ENCODE peak calls at places on chromosomes 1 and 21, in six cellular contexts. D is heart right ventricle, P is WTC11, S is foreskin fibroblast, H is PC-3, X is AG04449. Y is an unnamed sample.

GRCh38 chr1:73674945-73675561 is 522.9 kb downstream of the LRRIQ3 start:
- DNase-seq in D (no peak), X (no peak), P (no peak), S (no peak), H (peak), Y (no peak)

GRCh38 chr1:100306735-100307313 is 40.8 kb downstream of the RTCA start:
- DNase-seq in H (no peak), P (no peak), S (no peak), X (no peak), D (no peak), Y (no peak)

GRCh38 chr1:240888039-240888786 is 276.3 kb upstream of the GREM2 start:
- DNase-seq in D (no peak), X (no peak), H (peak), P (peak), S (no peak), Y (peak)

GRCh38 chr1:97904528-97904927 is 16.3 kb downstream of the DPYD start:
- DNase-seq in H (no peak), P (no peak), D (no peak), X (no peak), S (peak), Y (no peak)

GRCh38 chr1:228393268-228393699 is 13.4 kb downstream of the TRIM11 start:
- DNase-seq in D (peak), P (no peak), H (peak), X (peak), S (peak), Y (no peak)

GRCh38 chr21:36694041-36694515 is 4.8 kb upstream of the SIM2 start:
- DNase-seq in D (no peak), X (no peak), P (no peak), S (no peak), H (no peak), Y (no peak)

GRCh38 chr1:172375227-172375631 is 45.3 kb upstream of the C1orf105 start:
- DNase-seq in D (no peak), P (no peak), H (no peak), S (no peak), X (no peak), Y (no peak)

GRCh38 chr1:22527122-22527521 is 36.2 kb upstream of the EPHA8 start:
- DNase-seq in S (no peak), X (no peak), H (no peak), P (no peak), D (no peak), Y (no peak)

GRCh38 chr1:162206749-162207635 is 137.5 kb downstream of the NOS1AP start:
- DNase-seq in X (no peak), H (peak), D (no peak), P (no peak), S (no peak), Y (no peak)

GRCh38 chr1:92817986-92818764 is 13.7 kb upstream of the RPL5 start:
- DNase-seq in D (no peak), P (peak), H (peak), S (no peak), X (no peak), Y (no peak)

GRCh38 chr1:180156631-180157091 is 2.0 kb downstream of the QSOX1 start:
- DNase-seq in H (peak), P (no peak), D (no peak), S (peak), X (no peak), Y (no peak)

GRCh38 chr1:115474166-115474565 is 136.1 kb upstream of the NGF start:
- DNase-seq in S (no peak), D (no peak), P (no peak), X (no peak), H (peak), Y (no peak)

GRCh38 chr1:235948774-235949427 is 82.2 kb upstream of the LYST start:
- DNase-seq in D (no peak), P (no peak), H (no peak), X (no peak), S (no peak), Y (no peak)

GRCh38 chr1:235947989-235948388 is 81.3 kb upstream of the LYST start:
- DNase-seq in D (no peak), P (no peak), S (no peak), H (no peak), X (no peak), Y (no peak)

GRCh38 chr1:235943581-235944114 is 76.9 kb upstream of the LYST start:
- DNase-seq in X (peak), D (no peak), P (no peak), H (peak), S (peak), Y (no peak)

GRCh38 chr1:235945775-235946565 is 79.3 kb upstream of the LYST start:
- DNase-seq in H (no peak), S (no peak), D (no peak), P (no peak), X (no peak), Y (no peak)

DNA sequence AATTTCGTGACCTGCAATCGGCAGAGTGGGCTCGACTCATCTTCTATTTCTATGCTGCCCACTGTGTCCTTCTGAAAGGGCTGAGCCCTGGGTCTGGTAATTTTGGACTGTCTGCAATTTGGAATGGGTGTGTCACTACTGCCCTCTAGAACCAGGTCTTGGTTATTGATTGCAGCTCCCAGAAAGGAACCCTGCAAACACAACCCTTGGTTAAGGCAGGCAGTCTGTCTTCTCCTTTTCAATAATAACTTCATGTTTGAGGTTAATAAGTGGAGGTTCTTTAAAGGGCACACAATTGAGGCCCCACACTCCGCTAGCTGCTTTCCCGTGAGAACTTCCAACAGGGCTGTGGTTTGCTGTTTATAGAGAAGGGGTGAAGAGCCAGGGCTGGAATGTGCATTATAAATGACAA is 79.9 kb upstream of the LYST start:
- DNase-seq in S (peak), X (peak), D (no peak), P (no peak), H (peak), Y (no peak)
- TF ChIP-seq CTCF in S (peak), X (no peak), D (peak), P (no peak), H (peak), Y (no peak)

GRCh38 chr1:202151045-202151444 is 6.5 kb upstream of the ARL8A start:
- DNase-seq in H (no peak), S (no peak), D (no peak), X (no peak), P (no peak), Y (no peak)

GRCh38 chr1:202150607-202151006 is 6.1 kb upstream of the ARL8A start:
- DNase-seq in H (no peak), P (no peak), X (no peak), S (no peak), D (no peak), Y (no peak)

GRCh38 chr1:202148391-202148790 is 3.9 kb upstream of the ARL8A start:
- DNase-seq in S (no peak), D (no peak), X (no peak), H (no peak), P (no peak), Y (no peak)

GRCh38 chr1:202149566-202149965 is 5.0 kb upstream of the ARL8A start:
- DNase-seq in S (no peak), X (no peak), D (no peak), H (no peak), P (no peak), Y (no peak)

DNA sequence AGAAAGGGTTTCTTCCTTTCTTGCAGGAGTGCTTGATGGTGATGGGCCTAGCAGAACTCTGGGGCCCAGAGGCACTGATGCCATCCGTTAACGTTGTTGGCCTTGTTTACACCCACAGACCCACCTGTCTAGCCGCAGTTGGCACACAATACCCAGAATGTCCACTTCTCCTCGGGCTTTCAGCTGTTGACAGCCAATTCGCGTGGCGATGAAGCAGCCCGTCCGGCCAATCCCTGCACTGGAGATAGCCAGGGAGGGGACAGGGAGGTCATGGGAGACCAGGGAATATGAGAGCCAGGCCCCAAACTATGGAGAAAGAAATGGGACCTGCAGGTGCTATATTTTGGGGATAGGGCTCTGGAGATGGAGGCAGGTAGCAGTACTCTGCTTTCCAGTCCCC is 5.7 kb upstream of the ARL8A start:
- DNase-seq in X (no peak), S (no peak), D (no peak), P (no peak), H (no peak), Y (no peak)
- TF ChIP-seq CTCF in X (no peak), S (no peak), D (no peak), P (no peak), H (no peak), Y (no peak)

GRCh38 chr1:189149547-189150375 is 1327.9 kb downstream of the BRINP3 start:
- DNase-seq in X (no peak), H (no peak), P (peak), D (no peak), S (no peak), Y (no peak)
- TF ChIP-seq CTCF in X (no peak), H (peak), P (peak), D (no peak), S (no peak), Y (no peak)

DNA sequence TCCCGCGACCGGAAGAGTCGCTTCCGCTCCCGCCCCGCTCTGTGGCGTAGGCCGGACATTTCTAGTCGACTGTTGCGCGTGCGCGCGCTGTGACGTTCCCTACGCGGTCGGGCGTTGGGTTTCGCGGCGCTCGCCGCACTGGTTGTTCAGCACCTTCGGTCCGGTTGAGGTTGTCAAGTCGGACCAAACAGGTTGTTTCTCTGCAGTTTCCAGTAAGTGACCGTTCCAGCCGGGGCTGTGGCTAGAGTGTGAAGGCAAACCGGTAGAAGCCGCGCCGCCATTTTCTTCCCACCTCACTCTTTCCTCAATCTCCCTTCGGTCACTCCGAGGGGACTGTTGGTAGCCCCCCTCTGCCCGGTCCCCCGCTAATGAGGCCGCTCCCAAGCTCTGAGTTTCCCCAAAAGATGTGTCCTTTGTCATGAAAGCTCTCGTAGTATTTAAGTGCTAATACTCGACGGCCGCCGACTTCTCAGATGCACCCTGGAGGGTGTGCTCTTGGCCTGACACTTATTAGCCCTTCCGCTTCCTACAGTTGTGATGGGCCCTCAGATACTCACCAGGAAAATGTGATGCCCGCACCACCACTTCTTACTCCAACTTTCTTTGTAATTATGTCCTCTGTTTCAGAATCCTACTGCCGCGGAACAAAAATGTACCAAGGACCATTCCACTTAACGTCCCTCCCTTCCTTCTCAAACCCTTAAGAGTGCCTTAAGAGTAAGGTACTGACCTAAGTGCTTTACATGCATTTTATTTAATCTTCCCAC is 56.3 kb downstream of the TRAF5 start:
- DNase-seq in H (peak), S (peak), X (peak), P (peak), D (peak), Y (peak)
- TF ChIP-seq CTCF in H (no peak), S (no peak), X (no peak), P (no peak), D (no peak), Y (no peak)

GRCh38 chr1:226457307-226457712 is 49.4 kb upstream of the PARP1 start:
- DNase-seq in D (no peak), S (no peak), P (peak), X (no peak), H (no peak), Y (no peak)
- TF ChIP-seq CTCF in D (no peak), S (no peak), P (peak), X (no peak), H (peak), Y (peak)

Y was measured in mesothelial cell of epicardium.